ENCODE peak calls at places on chromosomes 12 and 14, in four cellular contexts. J, Y, A and H are unnamed samples.

GRCh38 chr14:72128629-72129028 is 196.4 kb downstream of the RGS6 start:
- DNase-seq in Y (no peak), J (no peak), A (no peak), H (no peak)

GRCh38 chr12:75634244-75635222 is 123.1 kb upstream of the KRR1 start:
- DNase-seq in Y (no peak), J (no peak), A (no peak), H (no peak)

GRCh38 chr12:87928046-87928445 is 101.2 kb downstream of the C12orf50 start:
- DNase-seq in J (no peak), Y (no peak), A (no peak), H (no peak)

GRCh38 chr14:90985601-90986242 is 74.7 kb downstream of the RPS6KA5 start:
- DNase-seq in Y (no peak), A (no peak), J (no peak), H (no peak)

GRCh38 chr12:75661927-75662326 is 150.5 kb upstream of the KRR1 start:
- DNase-seq in A (no peak), Y (no peak), J (no peak), H (no peak)

GRCh38 chr12:132154341-132154761 is 10.1 kb downstream of the NOC4L start:
- DNase-seq in Y (no peak), A (no peak), J (no peak), H (no peak)

GRCh38 chr14:20604291-20604690 is 13.1 kb upstream of the RNASE12 start:
- DNase-seq in J (no peak), Y (no peak), A (no peak), H (no peak)

GRCh38 chr14:25050494-25051170 is 685 bp upstream of the STXBP6 start:
- DNase-seq in A (no peak), Y (no peak), J (no peak), H (no peak)

GRCh38 chr12:80321653-80322052 is 122.4 kb upstream of the PTPRQ start:
- DNase-seq in A (no peak), J (no peak), Y (no peak), H (no peak)

GRCh38 chr12:131351319-131352028 is 359.4 kb upstream of the SFSWAP start:
- DNase-seq in J (no peak), A (peak), Y (peak), H (no peak)

GRCh38 chr12:89064780-89065179 is 287.5 kb downstream of the DUSP6 start:
- DNase-seq in A (no peak), J (no peak), Y (no peak), H (no peak)

GRCh38 chr14:57732886-57733285 is 133.0 kb downstream of the SLC35F4 start:
- DNase-seq in Y (no peak), A (no peak), J (no peak), H (no peak)

GRCh38 chr12:72272731-72273498 is 745 bp downstream of the TRHDE start:
- DNase-seq in A (no peak), J (peak), Y (peak), H (no peak)

GRCh38 chr14:101126376-101127130 is 223.0 kb upstream of the RTL1 start:
- DNase-seq in J (no peak), Y (no peak), A (no peak), H (no peak)
- TF ChIP-seq TEAD4 in J (no peak), Y (no peak), A (no peak), H (no peak)

DNA sequence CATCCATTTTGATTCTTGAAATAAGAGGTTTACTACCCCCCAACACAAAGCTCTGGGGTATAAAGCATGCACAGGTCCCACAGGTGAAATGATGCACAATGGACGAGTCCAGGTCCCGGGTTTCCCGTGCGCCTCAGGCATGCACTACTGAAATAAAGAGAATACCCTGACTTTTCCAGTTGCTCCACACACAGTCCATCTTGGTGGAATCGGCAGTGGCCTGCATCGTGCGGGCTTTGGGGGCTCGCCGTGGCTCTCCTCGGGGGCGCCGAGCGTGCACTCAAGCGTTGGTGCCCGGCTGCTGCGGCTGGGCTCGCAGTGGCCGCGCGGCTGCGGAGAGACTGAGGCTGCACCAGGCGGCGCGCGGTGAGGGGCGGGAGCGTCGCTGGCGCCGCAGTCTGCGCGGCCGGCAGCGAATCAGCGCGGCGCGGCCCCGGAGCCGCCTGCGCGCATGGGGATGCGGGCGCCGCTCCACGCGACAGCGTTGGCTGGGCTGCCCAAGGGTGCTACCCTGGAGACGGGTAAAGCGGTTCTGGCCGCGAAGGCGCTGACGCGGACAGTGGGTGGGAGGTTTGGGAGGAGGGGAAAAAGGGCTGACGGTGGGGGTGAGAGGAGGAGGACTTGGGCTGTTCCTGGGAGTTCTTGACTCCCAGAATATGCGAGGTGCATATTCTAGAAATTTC is 53.8 kb upstream of the CCDC175 start:
- DNase-seq in A (no peak), J (peak), Y (peak), H (no peak)
- TF ChIP-seq TEAD4 in A (no peak), J (no peak), Y (no peak), H (no peak)

GRCh38 chr14:61563880-61564622 is 131.3 kb upstream of the HIF1A start:
- DNase-seq in J (no peak), A (no peak), Y (peak), H (no peak)
- TF ChIP-seq TEAD4 in J (no peak), A (no peak), Y (no peak), H (no peak)

GRCh38 chr12:117695956-117696355 is 272.8 kb downstream of the KSR2 start:
- DNase-seq in J (no peak), Y (no peak), A (no peak), H (no peak)

GRCh38 chr12:117699118-117699517 is 269.7 kb downstream of the KSR2 start:
- DNase-seq in A (no peak), Y (no peak), J (no peak), H (no peak)

GRCh38 chr12:117699575-117699974 is 269.2 kb downstream of the KSR2 start:
- DNase-seq in Y (no peak), J (no peak), A (no peak), H (no peak)
- TF ChIP-seq TEAD4 in Y (no peak), J (no peak), A (no peak), H (no peak)

DNA sequence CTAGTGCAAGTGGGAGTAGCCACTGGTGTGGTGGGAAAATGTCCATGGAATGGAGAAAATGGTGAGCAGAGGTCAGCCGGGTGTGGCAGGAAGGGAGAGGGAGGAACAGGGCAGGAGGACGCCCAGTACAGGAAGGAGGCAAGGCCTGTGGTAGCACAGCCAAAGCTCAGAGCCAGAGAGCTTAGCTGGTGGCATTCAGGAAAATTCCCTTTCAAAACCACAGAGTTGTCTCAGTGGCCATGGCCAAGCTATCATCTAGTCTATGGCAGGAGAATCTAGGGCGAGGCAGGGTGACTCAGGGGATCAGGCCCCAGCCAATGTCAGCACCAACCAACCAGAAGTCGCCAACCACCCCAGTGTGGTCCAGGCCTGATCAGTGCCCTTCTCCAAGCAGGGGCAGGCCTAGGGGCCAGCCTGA is 67.7 kb upstream of the DDX11 start:
- DNase-seq in J (peak), A (no peak), Y (peak), H (no peak)
- TF ChIP-seq TEAD4 in J (no peak), A (no peak), Y (no peak), H (no peak)

DNA sequence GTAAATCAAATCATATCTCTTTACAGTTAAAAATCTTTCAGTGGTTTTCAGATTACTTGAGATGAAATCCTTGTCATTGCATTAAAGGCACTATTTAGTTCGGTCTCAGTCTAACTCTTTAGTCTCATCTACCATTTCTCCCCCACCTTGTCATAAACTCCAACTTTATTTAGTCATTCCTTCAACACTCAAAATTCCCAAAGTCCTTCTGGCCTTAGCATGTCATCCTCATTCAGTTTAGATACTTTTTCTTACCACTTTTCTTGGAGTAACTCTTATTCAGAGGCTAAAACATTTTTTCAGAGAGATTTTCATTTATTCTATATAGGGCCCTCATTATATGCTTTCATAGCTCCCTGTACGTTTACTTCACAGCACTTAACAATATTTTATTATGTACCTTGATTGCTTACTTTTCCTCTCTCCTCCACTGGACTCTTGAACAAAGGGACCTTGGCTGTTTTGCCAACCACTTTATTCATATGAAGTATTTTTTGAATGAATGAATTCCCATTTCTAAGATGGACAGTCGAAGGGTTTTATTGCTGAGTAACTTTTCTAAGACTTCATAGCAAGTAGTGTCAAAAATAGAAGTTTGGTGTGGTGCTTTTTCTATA is 12.8 kb downstream of the USP15 start:
- DNase-seq in J (no peak), A (no peak), Y (no peak), H (no peak)
- TF ChIP-seq TEAD4 in J (no peak), A (no peak), Y (no peak), H (no peak)

DNA sequence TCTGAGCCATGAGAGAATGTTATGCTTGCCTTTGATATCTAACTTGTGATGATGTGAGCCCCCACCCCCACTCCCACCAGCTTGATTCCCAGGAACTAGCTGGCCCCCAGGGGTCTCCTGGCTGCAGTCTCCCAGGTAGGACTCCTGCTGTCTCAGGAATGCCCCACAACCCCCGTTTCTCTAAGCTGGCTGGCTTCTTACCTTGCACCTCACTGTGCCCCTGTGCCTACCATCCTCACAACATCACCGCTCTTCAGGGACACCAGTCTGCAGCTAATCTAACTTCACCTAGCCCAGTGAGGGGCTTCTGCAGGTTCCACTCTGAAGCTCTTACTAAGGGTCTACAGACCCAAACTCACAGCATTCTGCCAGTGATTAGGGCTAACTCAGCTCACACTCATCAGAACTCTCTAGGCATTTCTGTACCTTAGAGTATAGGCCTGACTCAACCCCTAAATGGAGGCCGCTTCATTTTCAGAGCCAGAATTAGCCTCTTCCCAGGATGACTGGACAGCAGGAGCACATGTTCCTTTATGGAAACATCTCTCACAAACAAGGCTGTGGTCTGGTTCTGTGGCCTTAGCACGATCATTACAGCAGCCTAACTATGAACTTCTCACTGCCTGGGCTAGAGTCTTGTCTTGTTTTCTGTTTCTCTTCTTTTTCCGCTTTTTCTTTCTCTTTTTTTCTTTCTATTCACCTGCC is 72.8 kb upstream of the IFNG-AS1 start:
- DNase-seq in J (peak), A (no peak), Y (no peak), H (no peak)
- TF ChIP-seq TEAD4 in J (no peak), A (no peak), Y (no peak), H (peak)

GRCh38 chr12:96810477-96810876 is 96.6 kb upstream of the NEDD1 start:
- DNase-seq in Y (no peak), A (no peak), J (no peak), H (no peak)
- TF ChIP-seq TEAD4 in Y (no peak), A (no peak), J (no peak), H (no peak)

DNA sequence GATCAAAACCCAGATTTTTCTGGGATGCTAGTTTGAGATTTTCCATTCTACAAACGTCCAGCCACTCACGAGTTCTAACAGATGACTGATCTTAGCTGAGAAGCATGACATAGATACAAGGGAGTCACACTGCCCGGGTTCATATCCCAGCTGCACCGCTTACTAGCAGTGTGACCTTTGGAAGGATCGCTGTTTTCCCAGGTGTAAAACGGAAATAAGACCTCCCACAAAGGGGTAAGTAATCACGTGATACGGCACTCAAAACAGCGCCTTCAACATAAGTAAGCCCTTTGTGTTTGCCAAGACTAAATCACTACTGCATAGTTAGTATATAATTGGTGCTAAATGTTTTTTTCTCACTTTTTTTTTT is 624 bp upstream of the PWP1 start:
- DNase-seq in J (no peak), A (peak), Y (peak), H (no peak)
- TF ChIP-seq TEAD4 in J (no peak), A (no peak), Y (no peak), H (no peak)

GRCh38 chr12:110042260-110042659 is 6.1 kb downstream of the C12orf76 start:
- DNase-seq in Y (no peak), J (no peak), A (no peak), H (no peak)

GRCh38 chr12:110035534-110036104 is 12.7 kb downstream of the C12orf76 start:
- DNase-seq in A (no peak), J (no peak), Y (no peak), H (no peak)

GRCh38 chr12:110037315-110037714 is 11.0 kb downstream of the C12orf76 start:
- DNase-seq in Y (no peak), J (no peak), A (no peak), H (no peak)

GRCh38 chr12:110039085-110039807 is 9.1 kb downstream of the C12orf76 start:
- DNase-seq in J (no peak), A (no peak), Y (no peak), H (no peak)

GRCh38 chr12:110038741-110039084 is 9.6 kb downstream of the C12orf76 start:
- DNase-seq in A (no peak), Y (no peak), J (no peak), H (no peak)
- TF ChIP-seq TEAD4 in A (no peak), Y (no peak), J (no peak), H (no peak)